ENCODE peak calls at places on chromosomes 2 and 18, in seven cellular contexts. One of them, this sample, is unnamed.

GRCh38 chr18:35345460-35345921 is 1.3 kb upstream of the ZNF24 start:
- DNase-seq in HL-60: no peak
- DNase-seq in fibroblast of lung: no peak
- DNase-seq in astrocyte of the spinal cord: no peak
- DNase-seq in H1: no peak
- DNase-seq in tibial artery: no peak
- DNase-seq in lower lobe of right lung: no peak
- DNase-seq in this sample: no peak

GRCh38 chr2:148546270-148546669 is 98.3 kb upstream of the EPC2 start:
- DNase-seq in astrocyte of the spinal cord: no peak
- DNase-seq in H1: no peak
- DNase-seq in lower lobe of right lung: no peak
- DNase-seq in tibial artery: peak
- DNase-seq in HL-60: peak
- DNase-seq in fibroblast of lung: no peak
- DNase-seq in this sample: no peak

GRCh38 chr2:69453475-69454129 is 16.4 kb upstream of the NFU1 start:
- DNase-seq in tibial artery: no peak
- DNase-seq in H1: no peak
- DNase-seq in HL-60: peak
- DNase-seq in lower lobe of right lung: no peak
- DNase-seq in fibroblast of lung: no peak
- DNase-seq in astrocyte of the spinal cord: no peak
- DNase-seq in this sample: no peak

GRCh38 chr2:227410191-227410590 is 22.4 kb upstream of the SCYGR1 start:
- DNase-seq in H1: no peak
- DNase-seq in HL-60: no peak
- DNase-seq in astrocyte of the spinal cord: no peak
- DNase-seq in fibroblast of lung: no peak
- DNase-seq in lower lobe of right lung: no peak
- DNase-seq in tibial artery: no peak
- DNase-seq in this sample: no peak

GRCh38 chr2:195686564-195686963 is 29.5 kb downstream of the SLC39A10 start:
- DNase-seq in H1: no peak
- DNase-seq in fibroblast of lung: no peak
- DNase-seq in astrocyte of the spinal cord: no peak
- DNase-seq in lower lobe of right lung: no peak
- DNase-seq in tibial artery: no peak
- DNase-seq in HL-60: no peak
- DNase-seq in this sample: no peak

GRCh38 chr18:79713341-79713740 is 33.7 kb downstream of the CTDP1 start:
- DNase-seq in astrocyte of the spinal cord: no peak
- DNase-seq in fibroblast of lung: no peak
- DNase-seq in HL-60: no peak
- DNase-seq in lower lobe of right lung: no peak
- DNase-seq in H1: no peak
- DNase-seq in tibial artery: no peak
- DNase-seq in this sample: no peak

GRCh38 chr2:182593394-182593707 is 122.7 kb upstream of the DNAJC10 start:
- DNase-seq in HL-60: no peak
- DNase-seq in tibial artery: no peak
- DNase-seq in lower lobe of right lung: no peak
- DNase-seq in H1: no peak
- DNase-seq in fibroblast of lung: peak
- DNase-seq in astrocyte of the spinal cord: peak
- DNase-seq in this sample: no peak

GRCh38 chr2:17353268-17353667 is 165.0 kb downstream of the RAD51AP2 start:
- DNase-seq in tibial artery: no peak
- DNase-seq in fibroblast of lung: peak
- DNase-seq in H1: no peak
- DNase-seq in HL-60: no peak
- DNase-seq in lower lobe of right lung: no peak
- DNase-seq in astrocyte of the spinal cord: no peak
- DNase-seq in this sample: no peak

GRCh38 chr2:171957061-171957460 is 34.8 kb downstream of the HAT1 start:
- DNase-seq in fibroblast of lung: no peak
- DNase-seq in HL-60: peak
- DNase-seq in lower lobe of right lung: no peak
- DNase-seq in tibial artery: no peak
- DNase-seq in astrocyte of the spinal cord: no peak
- DNase-seq in H1: no peak
- DNase-seq in this sample: no peak

GRCh38 chr2:241666627-241667400 is 19.8 kb downstream of the DTYMK start:
- DNase-seq in astrocyte of the spinal cord: peak
- DNase-seq in HL-60: no peak
- DNase-seq in fibroblast of lung: peak
- DNase-seq in lower lobe of right lung: no peak
- DNase-seq in tibial artery: no peak
- DNase-seq in H1: no peak
- DNase-seq in this sample: no peak

GRCh38 chr2:241668839-241669238 is 17.8 kb downstream of the DTYMK start:
- DNase-seq in HL-60: no peak
- DNase-seq in fibroblast of lung: no peak
- DNase-seq in astrocyte of the spinal cord: no peak
- DNase-seq in lower lobe of right lung: no peak
- DNase-seq in tibial artery: no peak
- DNase-seq in H1: no peak
- DNase-seq in this sample: no peak

GRCh38 chr2:241670333-241671110 is 16.1 kb downstream of the DTYMK start:
- DNase-seq in tibial artery: no peak
- DNase-seq in astrocyte of the spinal cord: no peak
- DNase-seq in H1: no peak
- DNase-seq in lower lobe of right lung: no peak
- DNase-seq in HL-60: no peak
- DNase-seq in fibroblast of lung: no peak
- DNase-seq in this sample: no peak

GRCh38 chr2:241668354-241668753 is 18.3 kb downstream of the DTYMK start:
- DNase-seq in HL-60: no peak
- DNase-seq in fibroblast of lung: no peak
- DNase-seq in tibial artery: no peak
- DNase-seq in astrocyte of the spinal cord: no peak
- DNase-seq in H1: no peak
- DNase-seq in lower lobe of right lung: no peak
- DNase-seq in this sample: no peak

DNA sequence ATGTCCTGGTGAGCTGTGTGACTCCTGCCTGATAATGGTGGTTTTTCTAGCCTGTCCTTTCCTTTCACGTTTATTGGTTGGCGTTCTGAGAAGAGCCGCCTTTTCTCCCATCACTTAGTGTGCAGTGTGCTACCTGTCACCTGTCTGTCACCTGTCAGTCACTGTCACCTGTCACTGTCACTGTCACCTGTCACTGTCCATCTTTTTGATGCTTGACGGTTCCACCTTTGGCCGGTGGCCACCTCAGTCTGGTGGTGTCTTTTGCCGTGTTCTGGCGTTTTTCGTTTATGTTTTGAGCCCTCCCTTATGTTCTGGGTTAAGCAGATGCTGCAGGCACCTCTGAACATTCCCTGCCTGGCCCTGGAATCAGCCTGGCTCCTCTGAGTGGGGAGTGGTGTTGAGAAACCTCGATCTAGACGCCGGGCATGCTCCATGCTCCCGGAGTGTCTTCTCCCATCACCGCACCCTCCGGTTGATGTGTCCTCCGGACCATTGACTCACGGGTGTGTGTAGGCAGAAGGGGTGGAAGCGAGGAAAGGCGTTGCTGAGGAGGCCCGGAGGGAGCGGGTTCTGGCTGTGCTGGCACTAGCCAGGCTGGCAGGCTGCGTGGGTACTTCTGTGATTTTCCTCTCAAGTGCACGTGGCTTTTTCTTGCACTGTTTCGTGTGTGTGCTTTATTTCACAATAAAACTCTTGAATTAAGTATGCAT is 20.7 kb downstream of the DTYMK start:
- DNase-seq in fibroblast of lung: peak
- DNase-seq in astrocyte of the spinal cord: peak
- DNase-seq in tibial artery: no peak
- DNase-seq in lower lobe of right lung: no peak
- DNase-seq in H1: no peak
- DNase-seq in HL-60: no peak
- DNase-seq in this sample: no peak
- TF ChIP-seq CTCF in fibroblast of lung: no peak
- TF ChIP-seq CTCF in astrocyte of the spinal cord: no peak
- TF ChIP-seq CTCF in tibial artery: no peak
- TF ChIP-seq CTCF in lower lobe of right lung: no peak
- TF ChIP-seq CTCF in H1: no peak
- TF ChIP-seq CTCF in HL-60: no peak
- TF ChIP-seq CTCF in this sample: no peak

DNA sequence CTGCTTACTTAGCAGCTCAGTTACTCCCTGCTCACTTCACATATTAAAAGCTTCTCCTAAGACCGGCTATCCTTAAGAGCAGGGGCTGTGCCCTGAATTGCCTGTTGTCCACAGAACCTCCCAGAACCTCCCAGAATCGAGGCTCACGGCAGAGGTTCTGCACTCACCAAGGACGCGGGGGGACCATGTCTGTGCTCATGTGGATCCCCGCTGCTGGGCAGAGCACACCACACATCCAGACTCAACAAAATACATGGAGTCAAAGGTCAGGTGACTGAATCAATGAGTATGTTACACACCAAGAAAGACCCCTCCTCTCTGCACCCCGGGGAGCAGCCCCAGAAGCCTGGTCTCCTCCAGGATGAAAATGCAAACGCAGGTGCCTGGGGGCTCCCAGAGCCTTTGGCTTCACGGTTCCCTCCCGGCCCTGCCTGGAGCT is 149.0 kb downstream of the MBP start:
- DNase-seq in fibroblast of lung: no peak
- DNase-seq in HL-60: no peak
- DNase-seq in tibial artery: no peak
- DNase-seq in H1: no peak
- DNase-seq in lower lobe of right lung: peak
- DNase-seq in astrocyte of the spinal cord: no peak
- DNase-seq in this sample: no peak
- TF ChIP-seq CTCF in fibroblast of lung: no peak
- TF ChIP-seq CTCF in HL-60: no peak
- TF ChIP-seq CTCF in tibial artery: no peak
- TF ChIP-seq CTCF in H1: no peak
- TF ChIP-seq CTCF in lower lobe of right lung: no peak
- TF ChIP-seq CTCF in astrocyte of the spinal cord: no peak
- TF ChIP-seq CTCF in this sample: no peak

DNA sequence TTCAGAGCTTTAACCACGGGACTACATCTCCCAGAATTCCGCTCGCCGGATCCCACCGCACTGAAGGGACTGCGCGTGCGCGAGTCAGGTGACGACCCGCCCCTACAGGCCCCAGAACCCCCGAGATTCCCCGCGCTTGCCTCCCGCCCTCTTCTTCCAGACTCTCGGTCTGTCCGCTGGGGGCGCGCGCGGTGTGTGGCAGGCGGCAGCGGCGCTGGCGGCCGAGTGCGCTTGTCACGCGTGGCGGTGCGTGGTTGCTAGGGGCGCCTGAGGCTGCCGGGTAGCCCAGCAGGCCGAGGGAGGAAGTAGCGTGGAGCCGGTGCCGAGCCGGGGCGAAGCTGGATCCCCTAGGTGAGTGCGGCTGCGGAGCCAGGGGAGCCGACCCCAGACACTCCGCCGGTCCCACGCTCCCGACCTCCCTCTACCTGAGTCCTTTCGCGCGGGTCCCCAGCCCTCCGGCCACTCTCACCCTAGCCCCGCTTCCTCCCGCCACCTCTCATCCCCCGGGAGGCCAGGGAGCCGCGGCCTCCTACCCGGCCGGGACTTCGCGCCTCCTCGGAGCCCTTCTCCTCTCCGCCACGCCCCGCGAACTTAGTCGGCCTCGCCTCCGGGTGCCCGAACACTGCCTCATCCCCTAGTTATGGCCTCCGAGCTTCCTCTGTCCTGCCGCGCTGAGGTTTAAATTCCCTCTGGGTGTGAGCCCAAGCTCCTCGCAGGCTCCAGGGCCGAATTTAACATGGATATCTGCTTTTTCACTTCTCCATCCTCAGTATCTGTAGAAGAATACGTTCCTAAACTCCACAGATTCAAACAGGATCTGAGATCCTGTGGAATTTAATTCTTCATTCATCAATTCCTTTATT is at the start of gene TTLL4:
- DNase-seq in lower lobe of right lung: peak
- DNase-seq in tibial artery: peak
- DNase-seq in HL-60: peak
- DNase-seq in H1: peak
- DNase-seq in fibroblast of lung: peak
- DNase-seq in astrocyte of the spinal cord: peak
- DNase-seq in this sample: peak
- TF ChIP-seq CTCF in lower lobe of right lung: peak
- TF ChIP-seq CTCF in tibial artery: peak
- TF ChIP-seq CTCF in HL-60: peak
- TF ChIP-seq CTCF in H1: peak
- TF ChIP-seq CTCF in fibroblast of lung: peak
- TF ChIP-seq CTCF in astrocyte of the spinal cord: peak
- TF ChIP-seq CTCF in this sample: peak

GRCh38 chr2:233915133-233915532 is 2.0 kb upstream of the TRPM8 start:
- DNase-seq in fibroblast of lung: no peak
- DNase-seq in tibial artery: no peak
- DNase-seq in HL-60: no peak
- DNase-seq in lower lobe of right lung: no peak
- DNase-seq in astrocyte of the spinal cord: no peak
- DNase-seq in H1: no peak
- DNase-seq in this sample: no peak
- TF ChIP-seq CTCF in fibroblast of lung: no peak
- TF ChIP-seq CTCF in tibial artery: no peak
- TF ChIP-seq CTCF in HL-60: no peak
- TF ChIP-seq CTCF in lower lobe of right lung: no peak
- TF ChIP-seq CTCF in astrocyte of the spinal cord: peak
- TF ChIP-seq CTCF in H1: no peak
- TF ChIP-seq CTCF in this sample: no peak

GRCh38 chr2:125701070-125701469 is 954.9 kb upstream of the GYPC start:
- DNase-seq in H1: no peak
- DNase-seq in HL-60: no peak
- DNase-seq in lower lobe of right lung: no peak
- DNase-seq in tibial artery: no peak
- DNase-seq in astrocyte of the spinal cord: no peak
- DNase-seq in fibroblast of lung: no peak
- DNase-seq in this sample: no peak
- TF ChIP-seq CTCF in H1: no peak
- TF ChIP-seq CTCF in HL-60: no peak
- TF ChIP-seq CTCF in lower lobe of right lung: no peak
- TF ChIP-seq CTCF in tibial artery: no peak
- TF ChIP-seq CTCF in astrocyte of the spinal cord: no peak
- TF ChIP-seq CTCF in fibroblast of lung: no peak
- TF ChIP-seq CTCF in this sample: no peak

This sample was measured in D721Med.